ENCODE peak calls at places on chromosome 22, in nine cellular contexts. One of them, this sample, is unnamed.
A peak's percentile ranks its signal among the peaks of the same experiment; 100 is the strongest.

GRCh38 chr22:24429411-24430365 is 2.3 kb downstream of the ADORA2A start:
- DNase-seq in stimulated activated CD8-positive, alpha-beta memory T cell treated with anti-CD3 and anti-CD28 coated beads, Interleukin-2, amount 100 ng/mL, for 1 hour: no peak
- DNase-seq in GM04503: no peak
- DNase-seq in RWPE1: no peak
- DNase-seq in EL: peak; percentile 43
- DNase-seq in HCT116: no peak
- DNase-seq in retinal pigment epithelial cell: no peak
- DNase-seq in GM03348: peak; percentile 50
- DNase-seq in dermis blood vessel endothelial cell: peak; percentile 56
- DNase-seq in this sample: no peak

GRCh38 chr22:37544955-37545702 is 15.2 kb upstream of the CDC42EP1 start:
- DNase-seq in stimulated activated CD8-positive, alpha-beta memory T cell treated with anti-CD3 and anti-CD28 coated beads, Interleukin-2, amount 100 ng/mL, for 1 hour: peak; percentile 20
- DNase-seq in GM04503: no peak
- DNase-seq in RWPE1: no peak
- DNase-seq in EL: peak; percentile 80
- DNase-seq in HCT116: no peak
- DNase-seq in retinal pigment epithelial cell: no peak
- DNase-seq in GM03348: peak; percentile 78
- DNase-seq in dermis blood vessel endothelial cell: peak; percentile 86
- DNase-seq in this sample: no peak

GRCh38 chr22:35839811-35840739 is 122.4 kb downstream of the APOL5 start:
- DNase-seq in stimulated activated CD8-positive, alpha-beta memory T cell treated with anti-CD3 and anti-CD28 coated beads, Interleukin-2, amount 100 ng/mL, for 1 hour: no peak
- DNase-seq in GM04503: peak; percentile 89
- DNase-seq in RWPE1: peak; percentile 88
- DNase-seq in EL: peak; percentile 99
- DNase-seq in HCT116: peak; percentile 95
- DNase-seq in retinal pigment epithelial cell: peak; percentile 81
- DNase-seq in GM03348: peak; percentile 93
- DNase-seq in dermis blood vessel endothelial cell: peak; percentile 97
- DNase-seq in this sample: peak; percentile 52

GRCh38 chr22:49943405-49943765 is 17.2 kb upstream of the PIM3 start:
- DNase-seq in stimulated activated CD8-positive, alpha-beta memory T cell treated with anti-CD3 and anti-CD28 coated beads, Interleukin-2, amount 100 ng/mL, for 1 hour: no peak
- DNase-seq in GM04503: no peak
- DNase-seq in RWPE1: no peak
- DNase-seq in EL: no peak
- DNase-seq in HCT116: no peak
- DNase-seq in retinal pigment epithelial cell: no peak
- DNase-seq in GM03348: no peak
- DNase-seq in dermis blood vessel endothelial cell: no peak
- DNase-seq in this sample: no peak

GRCh38 chr22:44622685-44623084 is 79.3 kb upstream of the PRR5 start:
- DNase-seq in stimulated activated CD8-positive, alpha-beta memory T cell treated with anti-CD3 and anti-CD28 coated beads, Interleukin-2, amount 100 ng/mL, for 1 hour: no peak
- DNase-seq in GM04503: no peak
- DNase-seq in RWPE1: no peak
- DNase-seq in EL: no peak
- DNase-seq in HCT116: no peak
- DNase-seq in retinal pigment epithelial cell: no peak
- DNase-seq in GM03348: no peak
- DNase-seq in dermis blood vessel endothelial cell: no peak
- DNase-seq in this sample: no peak

GRCh38 chr22:30781271-30781875 is 86.7 kb downstream of the OSBP2 start:
- DNase-seq in stimulated activated CD8-positive, alpha-beta memory T cell treated with anti-CD3 and anti-CD28 coated beads, Interleukin-2, amount 100 ng/mL, for 1 hour: no peak
- DNase-seq in GM04503: no peak
- DNase-seq in RWPE1: no peak
- DNase-seq in EL: peak; percentile 24
- DNase-seq in HCT116: no peak
- DNase-seq in retinal pigment epithelial cell: no peak
- DNase-seq in GM03348: no peak
- DNase-seq in dermis blood vessel endothelial cell: peak; percentile 49
- DNase-seq in this sample: no peak

GRCh38 chr22:39519681-39520053 is 695 bp upstream of the ATF4 start:
- DNase-seq in stimulated activated CD8-positive, alpha-beta memory T cell treated with anti-CD3 and anti-CD28 coated beads, Interleukin-2, amount 100 ng/mL, for 1 hour: no peak
- DNase-seq in GM04503: no peak
- DNase-seq in RWPE1: peak; percentile 30
- DNase-seq in EL: no peak
- DNase-seq in HCT116: no peak
- DNase-seq in retinal pigment epithelial cell: no peak
- DNase-seq in GM03348: peak; percentile 74
- DNase-seq in dermis blood vessel endothelial cell: peak; percentile 69
- DNase-seq in this sample: peak; percentile 58

GRCh38 chr22:31637938-31638618 is 23.9 kb downstream of the PISD start:
- DNase-seq in stimulated activated CD8-positive, alpha-beta memory T cell treated with anti-CD3 and anti-CD28 coated beads, Interleukin-2, amount 100 ng/mL, for 1 hour: no peak
- DNase-seq in GM04503: no peak
- DNase-seq in RWPE1: no peak
- DNase-seq in EL: peak; percentile 51
- DNase-seq in HCT116: no peak
- DNase-seq in retinal pigment epithelial cell: no peak
- DNase-seq in GM03348: peak; percentile 18
- DNase-seq in dermis blood vessel endothelial cell: peak; percentile 59
- DNase-seq in this sample: no peak

GRCh38 chr22:26681395-26681821 is 24.0 kb downstream of the MIAT start:
- DNase-seq in stimulated activated CD8-positive, alpha-beta memory T cell treated with anti-CD3 and anti-CD28 coated beads, Interleukin-2, amount 100 ng/mL, for 1 hour: no peak
- DNase-seq in GM04503: peak; percentile 38
- DNase-seq in RWPE1: no peak
- DNase-seq in EL: peak; percentile 91
- DNase-seq in HCT116: no peak
- DNase-seq in retinal pigment epithelial cell: peak; percentile 89
- DNase-seq in GM03348: peak; percentile 82
- DNase-seq in dermis blood vessel endothelial cell: peak; percentile 77
- DNase-seq in this sample: no peak

GRCh38 chr22:31840581-31840980 is 86.8 kb downstream of the DEPDC5 start:
- DNase-seq in stimulated activated CD8-positive, alpha-beta memory T cell treated with anti-CD3 and anti-CD28 coated beads, Interleukin-2, amount 100 ng/mL, for 1 hour: no peak
- DNase-seq in GM04503: no peak
- DNase-seq in RWPE1: no peak
- DNase-seq in EL: no peak
- DNase-seq in HCT116: no peak
- DNase-seq in retinal pigment epithelial cell: no peak
- DNase-seq in GM03348: no peak
- DNase-seq in dermis blood vessel endothelial cell: no peak
- DNase-seq in this sample: peak; percentile 34

GRCh38 chr22:25970348-25970995 is 198.8 kb upstream of the SEZ6L start:
- DNase-seq in stimulated activated CD8-positive, alpha-beta memory T cell treated with anti-CD3 and anti-CD28 coated beads, Interleukin-2, amount 100 ng/mL, for 1 hour: no peak
- DNase-seq in GM04503: no peak
- DNase-seq in RWPE1: no peak
- DNase-seq in EL: no peak
- DNase-seq in HCT116: no peak
- DNase-seq in retinal pigment epithelial cell: no peak
- DNase-seq in GM03348: no peak
- DNase-seq in dermis blood vessel endothelial cell: no peak
- DNase-seq in this sample: no peak

GRCh38 chr22:23251445-23252093 is 71.3 kb downstream of the BCR start:
- DNase-seq in stimulated activated CD8-positive, alpha-beta memory T cell treated with anti-CD3 and anti-CD28 coated beads, Interleukin-2, amount 100 ng/mL, for 1 hour: no peak
- DNase-seq in GM04503: no peak
- DNase-seq in RWPE1: peak; percentile 38
- DNase-seq in EL: peak; percentile 18
- DNase-seq in HCT116: peak; percentile 12
- DNase-seq in retinal pigment epithelial cell: no peak
- DNase-seq in GM03348: peak; percentile 43
- DNase-seq in dermis blood vessel endothelial cell: peak; percentile 37
- DNase-seq in this sample: no peak

GRCh38 chr22:37968452-37969251 is 15.2 kb downstream of the POLR2F start:
- DNase-seq in stimulated activated CD8-positive, alpha-beta memory T cell treated with anti-CD3 and anti-CD28 coated beads, Interleukin-2, amount 100 ng/mL, for 1 hour: no peak
- DNase-seq in GM04503: no peak
- DNase-seq in RWPE1: no peak
- DNase-seq in EL: no peak
- DNase-seq in HCT116: no peak
- DNase-seq in retinal pigment epithelial cell: no peak
- DNase-seq in GM03348: no peak
- DNase-seq in dermis blood vessel endothelial cell: no peak
- DNase-seq in this sample: peak; percentile 96

GRCh38 chr22:32693102-32693501 is 108.4 kb upstream of the TIMP3 start:
- DNase-seq in stimulated activated CD8-positive, alpha-beta memory T cell treated with anti-CD3 and anti-CD28 coated beads, Interleukin-2, amount 100 ng/mL, for 1 hour: no peak
- DNase-seq in GM04503: no peak
- DNase-seq in RWPE1: peak; percentile 17
- DNase-seq in EL: no peak
- DNase-seq in HCT116: no peak
- DNase-seq in retinal pigment epithelial cell: no peak
- DNase-seq in GM03348: no peak
- DNase-seq in dermis blood vessel endothelial cell: no peak
- DNase-seq in this sample: no peak

GRCh38 chr22:40289991-40290459 is 56.3 kb upstream of the ADSL start:
- DNase-seq in stimulated activated CD8-positive, alpha-beta memory T cell treated with anti-CD3 and anti-CD28 coated beads, Interleukin-2, amount 100 ng/mL, for 1 hour: peak; percentile 35
- DNase-seq in GM04503: no peak
- DNase-seq in RWPE1: no peak
- DNase-seq in EL: no peak
- DNase-seq in HCT116: no peak
- DNase-seq in retinal pigment epithelial cell: no peak
- DNase-seq in GM03348: no peak
- DNase-seq in dermis blood vessel endothelial cell: peak; percentile 27
- DNase-seq in this sample: no peak

GRCh38 chr22:49460662-49461371 is 366.9 kb downstream of the BRD1 start:
- DNase-seq in stimulated activated CD8-positive, alpha-beta memory T cell treated with anti-CD3 and anti-CD28 coated beads, Interleukin-2, amount 100 ng/mL, for 1 hour: no peak
- DNase-seq in GM04503: no peak
- DNase-seq in RWPE1: no peak
- DNase-seq in EL: no peak
- DNase-seq in HCT116: no peak
- DNase-seq in retinal pigment epithelial cell: no peak
- DNase-seq in GM03348: no peak
- DNase-seq in dermis blood vessel endothelial cell: no peak
- DNase-seq in this sample: no peak

GRCh38 chr22:34885852-34886251 is 180.1 kb upstream of the ISX start:
- DNase-seq in stimulated activated CD8-positive, alpha-beta memory T cell treated with anti-CD3 and anti-CD28 coated beads, Interleukin-2, amount 100 ng/mL, for 1 hour: no peak
- DNase-seq in GM04503: no peak
- DNase-seq in RWPE1: no peak
- DNase-seq in EL: no peak
- DNase-seq in HCT116: no peak
- DNase-seq in retinal pigment epithelial cell: no peak
- DNase-seq in GM03348: no peak
- DNase-seq in dermis blood vessel endothelial cell: no peak
- DNase-seq in this sample: no peak

GRCh38 chr22:40015346-40015976 is 20.7 kb downstream of the FAM83F start:
- DNase-seq in stimulated activated CD8-positive, alpha-beta memory T cell treated with anti-CD3 and anti-CD28 coated beads, Interleukin-2, amount 100 ng/mL, for 1 hour: no peak
- DNase-seq in GM04503: no peak
- DNase-seq in RWPE1: no peak
- DNase-seq in EL: no peak
- DNase-seq in HCT116: no peak
- DNase-seq in retinal pigment epithelial cell: no peak
- DNase-seq in GM03348: no peak
- DNase-seq in dermis blood vessel endothelial cell: no peak
- DNase-seq in this sample: no peak

GRCh38 chr22:49582671-49583070 is 245.0 kb downstream of the BRD1 start:
- DNase-seq in stimulated activated CD8-positive, alpha-beta memory T cell treated with anti-CD3 and anti-CD28 coated beads, Interleukin-2, amount 100 ng/mL, for 1 hour: no peak
- DNase-seq in GM04503: no peak
- DNase-seq in RWPE1: no peak
- DNase-seq in EL: no peak
- DNase-seq in HCT116: no peak
- DNase-seq in retinal pigment epithelial cell: no peak
- DNase-seq in GM03348: no peak
- DNase-seq in dermis blood vessel endothelial cell: no peak
- DNase-seq in this sample: no peak

GRCh38 chr22:28710112-28710888 is 30.7 kb upstream of the TTC28 start:
- DNase-seq in stimulated activated CD8-positive, alpha-beta memory T cell treated with anti-CD3 and anti-CD28 coated beads, Interleukin-2, amount 100 ng/mL, for 1 hour: no peak
- DNase-seq in GM04503: peak; percentile 50
- DNase-seq in RWPE1: peak; percentile 45
- DNase-seq in EL: peak; percentile 87
- DNase-seq in HCT116: no peak
- DNase-seq in retinal pigment epithelial cell: no peak
- DNase-seq in GM03348: peak; percentile 73
- DNase-seq in dermis blood vessel endothelial cell: peak; percentile 77
- DNase-seq in this sample: no peak

GRCh38 chr22:45478108-45478771 is 24.4 kb upstream of the FBLN1 start:
- DNase-seq in stimulated activated CD8-positive, alpha-beta memory T cell treated with anti-CD3 and anti-CD28 coated beads, Interleukin-2, amount 100 ng/mL, for 1 hour: no peak
- DNase-seq in GM04503: peak; percentile 90
- DNase-seq in RWPE1: peak; percentile 20
- DNase-seq in EL: peak; percentile 94
- DNase-seq in HCT116: no peak
- DNase-seq in retinal pigment epithelial cell: no peak
- DNase-seq in GM03348: peak; percentile 68
- DNase-seq in dermis blood vessel endothelial cell: no peak
- DNase-seq in this sample: no peak

GRCh38 chr22:17159504-17159951 is 451 bp upstream of the HDHD5 start:
- DNase-seq in stimulated activated CD8-positive, alpha-beta memory T cell treated with anti-CD3 and anti-CD28 coated beads, Interleukin-2, amount 100 ng/mL, for 1 hour: no peak
- DNase-seq in GM04503: peak; percentile 15
- DNase-seq in RWPE1: peak; percentile 27
- DNase-seq in EL: peak; percentile 59
- DNase-seq in HCT116: peak; percentile 54
- DNase-seq in retinal pigment epithelial cell: peak; percentile 11
- DNase-seq in GM03348: peak; percentile 50
- DNase-seq in dermis blood vessel endothelial cell: peak; percentile 61
- DNase-seq in this sample: peak; percentile 70

GRCh38 chr22:30047364-30047738 is 32.9 kb upstream of the HORMAD2 start:
- DNase-seq in stimulated activated CD8-positive, alpha-beta memory T cell treated with anti-CD3 and anti-CD28 coated beads, Interleukin-2, amount 100 ng/mL, for 1 hour: no peak
- DNase-seq in GM04503: no peak
- DNase-seq in RWPE1: no peak
- DNase-seq in EL: peak; percentile 21
- DNase-seq in HCT116: no peak
- DNase-seq in retinal pigment epithelial cell: no peak
- DNase-seq in GM03348: no peak
- DNase-seq in dermis blood vessel endothelial cell: no peak
- DNase-seq in this sample: no peak

GRCh38 chr22:17951315-17951714 is 73.0 kb downstream of the MICAL3 start:
- DNase-seq in stimulated activated CD8-positive, alpha-beta memory T cell treated with anti-CD3 and anti-CD28 coated beads, Interleukin-2, amount 100 ng/mL, for 1 hour: no peak
- DNase-seq in GM04503: no peak
- DNase-seq in RWPE1: no peak
- DNase-seq in EL: no peak
- DNase-seq in HCT116: no peak
- DNase-seq in retinal pigment epithelial cell: no peak
- DNase-seq in GM03348: no peak
- DNase-seq in dermis blood vessel endothelial cell: peak; percentile 40
- DNase-seq in this sample: no peak

GRCh38 chr22:39080993-39081513 is 4.0 kb downstream of the APOBEC3G start:
- DNase-seq in stimulated activated CD8-positive, alpha-beta memory T cell treated with anti-CD3 and anti-CD28 coated beads, Interleukin-2, amount 100 ng/mL, for 1 hour: no peak
- DNase-seq in GM04503: no peak
- DNase-seq in RWPE1: no peak
- DNase-seq in EL: no peak
- DNase-seq in HCT116: no peak
- DNase-seq in retinal pigment epithelial cell: no peak
- DNase-seq in GM03348: no peak
- DNase-seq in dermis blood vessel endothelial cell: no peak
- DNase-seq in this sample: no peak

GRCh38 chr22:28094831-28095230 is 175.8 kb upstream of the PITPNB start:
- DNase-seq in stimulated activated CD8-positive, alpha-beta memory T cell treated with anti-CD3 and anti-CD28 coated beads, Interleukin-2, amount 100 ng/mL, for 1 hour: no peak
- DNase-seq in GM04503: no peak
- DNase-seq in RWPE1: no peak
- DNase-seq in EL: no peak
- DNase-seq in HCT116: no peak
- DNase-seq in retinal pigment epithelial cell: peak; percentile 48
- DNase-seq in GM03348: no peak
- DNase-seq in dermis blood vessel endothelial cell: no peak
- DNase-seq in this sample: no peak

GRCh38 chr22:35582861-35583670 is 34.1 kb downstream of the MB start:
- DNase-seq in stimulated activated CD8-positive, alpha-beta memory T cell treated with anti-CD3 and anti-CD28 coated beads, Interleukin-2, amount 100 ng/mL, for 1 hour: peak; percentile 19
- DNase-seq in GM04503: no peak
- DNase-seq in RWPE1: peak; percentile 79
- DNase-seq in EL: peak; percentile 68
- DNase-seq in HCT116: peak; percentile 65
- DNase-seq in retinal pigment epithelial cell: no peak
- DNase-seq in GM03348: peak; percentile 88
- DNase-seq in dermis blood vessel endothelial cell: peak; percentile 84
- DNase-seq in this sample: peak; percentile 94

GRCh38 chr22:41781508-41781906 is 19.0 kb upstream of the CCDC134 start:
- DNase-seq in stimulated activated CD8-positive, alpha-beta memory T cell treated with anti-CD3 and anti-CD28 coated beads, Interleukin-2, amount 100 ng/mL, for 1 hour: no peak
- DNase-seq in GM04503: no peak
- DNase-seq in RWPE1: no peak
- DNase-seq in EL: no peak
- DNase-seq in HCT116: no peak
- DNase-seq in retinal pigment epithelial cell: no peak
- DNase-seq in GM03348: no peak
- DNase-seq in dermis blood vessel endothelial cell: no peak
- DNase-seq in this sample: no peak

GRCh38 chr22:23207786-23208325 is 27.5 kb downstream of the BCR start:
- DNase-seq in stimulated activated CD8-positive, alpha-beta memory T cell treated with anti-CD3 and anti-CD28 coated beads, Interleukin-2, amount 100 ng/mL, for 1 hour: no peak
- DNase-seq in GM04503: no peak
- DNase-seq in RWPE1: no peak
- DNase-seq in EL: no peak
- DNase-seq in HCT116: no peak
- DNase-seq in retinal pigment epithelial cell: no peak
- DNase-seq in GM03348: no peak
- DNase-seq in dermis blood vessel endothelial cell: no peak
- DNase-seq in this sample: no peak

GRCh38 chr22:24178502-24179440 is 2.5 kb upstream of the SUSD2 start:
- DNase-seq in stimulated activated CD8-positive, alpha-beta memory T cell treated with anti-CD3 and anti-CD28 coated beads, Interleukin-2, amount 100 ng/mL, for 1 hour: no peak
- DNase-seq in GM04503: no peak
- DNase-seq in RWPE1: no peak
- DNase-seq in EL: no peak
- DNase-seq in HCT116: no peak
- DNase-seq in retinal pigment epithelial cell: no peak
- DNase-seq in GM03348: no peak
- DNase-seq in dermis blood vessel endothelial cell: peak; percentile 32
- DNase-seq in this sample: no peak

GRCh38 chr22:49833340-49834007 is 5.8 kb upstream of the BRD1 start:
- DNase-seq in stimulated activated CD8-positive, alpha-beta memory T cell treated with anti-CD3 and anti-CD28 coated beads, Interleukin-2, amount 100 ng/mL, for 1 hour: no peak
- DNase-seq in GM04503: no peak
- DNase-seq in RWPE1: peak; percentile 36
- DNase-seq in EL: no peak
- DNase-seq in HCT116: peak; percentile 26
- DNase-seq in retinal pigment epithelial cell: no peak
- DNase-seq in GM03348: no peak
- DNase-seq in dermis blood vessel endothelial cell: no peak
- DNase-seq in this sample: no peak

This sample was measured in posterior cingulate gyrus.